ENCODE peak calls at places on chromosomes 13 and 19, in nine cellular contexts. K is transverse colon, O is H1, G is HCT116, F is Panc1, Q is GM23338, Y is stomach, T is suprapubic skin, M is HL-60. E is an unnamed sample.

GRCh38 chr19:41321600-41322270 is 11.8 kb downstream of the CCDC97 start:
- DNase-seq in Y (no peak), Q (peak), O (peak), M (no peak), F (no peak), T (no peak), G (no peak), K (peak), E (no peak)

GRCh38 chr19:35051796-35052195 is 10.3 kb downstream of the HPN start:
- DNase-seq in O (no peak), K (no peak), G (no peak), Q (no peak), F (no peak), T (no peak), Y (no peak), M (no peak), E (no peak)

GRCh38 chr13:95745289-95745688 is 68.3 kb downstream of the DNAJC3 start:
- DNase-seq in G (no peak), Q (peak), K (no peak), F (no peak), T (no peak), O (peak), M (no peak), Y (no peak), E (no peak)

GRCh38 chr13:103315701-103316100 is 249.5 kb upstream of the SLC10A2 start:
- DNase-seq in Y (no peak), O (no peak), T (no peak), G (no peak), F (no peak), Q (no peak), K (no peak), M (no peak), E (no peak)

GRCh38 chr13:111211789-111212516 is 96.8 kb downstream of the ARHGEF7 start:
- DNase-seq in O (peak), M (no peak), Y (no peak), G (no peak), Q (peak), T (no peak), F (no peak), K (no peak), E (no peak)

GRCh38 chr19:33514885-33515485 is 6.6 kb downstream of the PEPD start:
- DNase-seq in T (no peak), O (no peak), Y (no peak), G (no peak), M (no peak), F (no peak), Q (no peak), K (peak), E (no peak)

GRCh38 chr19:29804493-29804892 is 7.3 kb upstream of the CCNE1 start:
- DNase-seq in O (no peak), K (no peak), Q (no peak), T (no peak), G (no peak), Y (no peak), F (no peak), M (no peak), E (no peak)

GRCh38 chr19:29537601-29538000 is 11.8 kb downstream of the VSTM2B start:
- DNase-seq in Y (peak), O (no peak), G (no peak), T (peak), Q (no peak), M (no peak), F (no peak), K (no peak), E (peak)

GRCh38 chr19:5206751-5207075 is 133.9 kb downstream of the PTPRS start:
- DNase-seq in O (no peak), M (no peak), T (no peak), F (no peak), K (no peak), G (no peak), Y (no peak), Q (no peak), E (no peak)

GRCh38 chr13:30679483-30680330 is 55.6 kb upstream of the ALOX5AP start:
- DNase-seq in Q (peak), M (no peak), K (no peak), F (peak), Y (no peak), G (no peak), T (no peak), O (no peak), E (no peak)

GRCh38 chr13:52025475-52026245 is 1.2 kb downstream of the UTP14C start:
- DNase-seq in F (no peak), M (no peak), Q (peak), G (no peak), O (no peak), K (no peak), Y (no peak), T (no peak), E (no peak)

GRCh38 chr13:36829753-36830152 is 10.7 kb downstream of the RFXAP start:
- DNase-seq in K (no peak), M (no peak), G (no peak), Y (no peak), T (no peak), F (no peak), O (no peak), Q (no peak), E (no peak)

GRCh38 chr19:10000171-10000826 is 10.0 kb downstream of the COL5A3 start:
- DNase-seq in O (peak), K (peak), M (peak), Q (peak), Y (peak), F (peak), T (no peak), G (peak), E (no peak)

GRCh38 chr13:50127017-50127725 is 111.9 kb downstream of the KCNRG start:
- DNase-seq in T (peak), Q (peak), K (peak), M (no peak), O (no peak), G (no peak), F (no peak), Y (peak), E (peak)

GRCh38 chr13:75467009-75467728 is 14.8 kb downstream of the TBC1D4 start:
- DNase-seq in O (no peak), Q (no peak), F (no peak), T (no peak), G (no peak), Y (no peak), M (no peak), K (no peak), E (no peak)

DNA sequence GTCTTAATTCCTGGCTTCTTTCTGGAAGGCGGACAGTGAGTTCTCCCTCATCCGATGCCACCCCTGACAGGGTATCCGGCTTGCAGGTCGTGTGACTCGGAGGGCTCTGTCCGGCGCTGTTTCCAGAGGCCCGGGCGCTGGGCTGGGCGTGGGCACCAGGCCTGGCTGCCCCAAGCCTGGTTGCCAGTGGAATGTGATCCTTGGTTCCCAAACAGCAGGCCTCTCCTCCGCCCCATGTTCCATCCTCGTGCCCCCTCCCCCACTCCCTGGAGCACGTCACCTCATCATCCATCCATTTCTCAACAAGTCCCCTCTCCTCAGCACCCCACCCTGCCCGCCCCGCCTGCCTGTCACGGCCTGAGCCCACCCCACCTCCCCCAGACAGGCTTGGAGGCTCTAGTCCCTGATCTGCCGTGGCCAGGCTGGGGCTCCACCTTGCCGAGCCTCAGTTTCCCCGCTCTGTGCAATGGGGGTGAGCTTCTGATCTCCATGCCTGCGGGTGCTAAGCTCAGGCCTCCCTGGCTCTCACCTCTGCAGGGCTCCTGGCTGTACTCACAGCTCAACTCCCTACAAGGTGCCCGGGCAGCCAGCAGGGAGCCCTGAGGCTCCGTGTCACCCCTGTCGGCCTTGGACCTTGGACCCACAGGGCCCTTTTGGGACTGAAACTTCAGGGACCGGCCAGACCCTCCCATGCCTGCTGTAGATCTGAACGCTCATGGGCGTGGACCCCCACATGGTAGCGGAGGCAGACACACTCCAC is 2.3 kb downstream of the TBXA2R start:
- DNase-seq in K (no peak), O (no peak), T (no peak), Y (no peak), F (no peak), M (no peak), Q (no peak), G (no peak), E (no peak)
- TF ChIP-seq POLR2AphosphoS5 in K (no peak), O (no peak), T (no peak), Y (no peak), F (no peak), M (no peak), Q (no peak), G (no peak), E (no peak)

GRCh38 chr19:37933965-37934364 is 27.0 kb downstream of the SIPA1L3 start:
- DNase-seq in G (no peak), F (no peak), T (no peak), K (no peak), Y (peak), O (no peak), M (no peak), Q (no peak), E (no peak)
- H3K27ac ChIP-seq in G (peak), F (peak), T (peak), K (peak), Y (peak), O (no peak), M (no peak), Q (peak), E (peak)

GRCh38 chr19:3479177-3479818 is 1.0 kb downstream of the SMIM24 start:
- DNase-seq in T (no peak), Y (peak), O (no peak), K (peak), M (no peak), G (peak), Q (peak), F (no peak), E (no peak)
- H3K4me3 ChIP-seq in T (no peak), Y (no peak), O (peak), K (no peak), M (no peak), G (no peak), Q (peak), F (no peak), E (no peak)

DNA sequence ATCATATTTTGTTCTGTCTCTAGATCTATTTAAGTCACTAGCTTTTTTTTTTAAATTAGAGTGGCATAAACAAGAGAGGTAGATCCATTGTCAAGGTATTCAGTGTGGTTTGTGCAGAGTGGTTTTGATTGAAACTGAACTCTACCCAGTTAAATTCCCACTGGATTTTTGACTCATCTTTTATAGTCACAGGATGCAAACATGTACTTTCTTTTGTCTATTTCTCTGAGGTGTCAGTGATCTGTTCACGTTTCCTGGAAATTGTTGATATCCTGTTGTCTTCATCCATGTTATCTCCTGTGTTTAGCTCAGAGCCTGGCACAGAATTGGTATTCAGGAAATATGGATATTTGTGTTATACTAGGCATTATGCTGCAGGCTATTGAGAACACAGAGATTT is 119.7 kb downstream of the PCCA start:
- DNase-seq in O (no peak), G (no peak), T (no peak), F (no peak), Y (no peak), K (no peak), M (no peak), Q (no peak), E (no peak)
- TF ChIP-seq POLR2AphosphoS5 in O (no peak), G (no peak), T (no peak), F (no peak), Y (no peak), K (no peak), M (no peak), Q (no peak), E (no peak)

GRCh38 chr19:38975214-38975860 is at the start of gene FBXO17:
- DNase-seq in Y (peak), O (no peak), Q (peak), M (no peak), G (no peak), F (peak), T (peak), K (peak), E (peak)
- H3K27ac ChIP-seq in Y (peak), O (peak), Q (peak), M (no peak), G (peak), F (peak), T (peak), K (peak), E (peak)

GRCh38 chr13:45773944-45774343 is 71.8 kb downstream of the CBY2 start:
- DNase-seq in T (no peak), Q (no peak), O (no peak), Y (no peak), F (no peak), M (no peak), K (no peak), G (no peak), E (no peak)
- H3K4me3 ChIP-seq in T (no peak), Q (no peak), O (no peak), Y (no peak), F (no peak), M (no peak), K (no peak), G (no peak), E (no peak)

DNA sequence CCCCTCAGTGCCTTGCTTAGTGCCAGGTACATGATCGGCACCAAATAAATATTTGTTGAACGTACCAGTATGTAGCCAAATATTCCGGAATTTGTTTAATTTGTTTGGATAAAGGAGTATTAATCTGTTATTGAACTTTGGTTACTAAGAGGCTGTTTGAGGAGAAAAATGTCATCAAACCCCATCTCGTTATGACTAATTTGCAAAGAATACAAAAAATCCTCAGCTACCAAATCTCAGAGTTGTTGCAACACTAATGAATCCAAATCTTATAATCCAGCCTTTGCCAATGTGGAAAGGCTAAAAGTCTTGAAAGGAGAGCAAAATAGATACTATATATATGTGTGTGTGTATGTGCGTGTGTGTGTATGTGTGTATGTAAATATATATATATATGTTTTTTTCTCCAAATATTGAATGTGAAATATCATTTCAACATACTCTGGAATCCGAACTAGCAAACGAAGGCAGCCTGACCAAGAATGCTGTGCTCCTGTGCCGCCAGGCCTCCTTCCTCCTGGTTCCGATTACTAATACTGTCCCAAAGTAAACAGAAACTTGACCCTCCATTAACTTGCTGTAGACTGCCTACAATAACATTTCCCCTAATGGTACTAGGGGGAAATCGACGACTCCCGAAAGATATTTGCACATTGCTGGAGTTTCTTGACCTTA is 79.6 kb downstream of the KLF5 start:
- DNase-seq in G (no peak), O (no peak), Y (peak), F (no peak), T (no peak), M (no peak), Q (peak), K (no peak), E (no peak)
- TF ChIP-seq POLR2AphosphoS5 in G (no peak), O (no peak), Y (no peak), F (no peak), T (no peak), M (no peak), Q (no peak), K (no peak), E (no peak)

DNA sequence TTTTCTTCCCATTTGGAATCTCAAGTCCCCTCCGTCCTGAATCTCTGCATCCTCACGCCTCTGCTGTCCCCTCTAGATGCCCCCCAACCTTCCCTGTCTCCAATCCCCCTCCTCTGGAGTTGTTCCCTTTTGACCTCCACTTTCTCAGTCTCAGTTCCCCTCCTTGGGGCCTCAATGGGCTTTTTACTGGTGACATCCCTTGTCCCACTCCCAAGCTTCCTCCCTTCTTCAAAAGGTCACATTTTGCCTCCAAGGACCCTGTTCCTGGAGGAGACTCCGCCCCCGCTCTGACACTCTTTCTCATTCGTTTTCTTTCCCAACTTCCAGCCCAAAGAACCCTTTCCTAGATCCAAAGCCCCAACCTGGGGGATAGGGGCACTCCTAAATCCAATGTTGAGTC is 1.0 kb downstream of the AP2S1 start:
- DNase-seq in Y (no peak), M (no peak), K (no peak), Q (peak), G (no peak), T (no peak), F (no peak), O (no peak), E (peak)
- H3K27ac ChIP-seq in Y (peak), M (peak), K (peak), Q (peak), G (peak), T (peak), F (peak), O (peak), E (peak)

GRCh38 chr13:99055286-99056073 is 77.6 kb upstream of the DOCK9 start:
- DNase-seq in K (no peak), Y (no peak), Q (peak), G (no peak), T (no peak), F (no peak), M (no peak), O (no peak), E (no peak)

GRCh38 chr13:99051768-99052455 is 74.0 kb upstream of the DOCK9 start:
- DNase-seq in Y (no peak), O (no peak), K (no peak), F (no peak), Q (no peak), G (no peak), T (no peak), M (no peak), E (no peak)

GRCh38 chr13:99053636-99054233 is 75.9 kb upstream of the DOCK9 start:
- DNase-seq in Y (no peak), G (no peak), M (no peak), O (no peak), Q (no peak), K (no peak), F (no peak), T (no peak), E (no peak)

GRCh38 chr13:99046851-99047250 is 69.0 kb upstream of the DOCK9 start:
- DNase-seq in Y (no peak), O (no peak), Q (no peak), G (no peak), K (no peak), M (no peak), T (no peak), F (no peak), E (no peak)

DNA sequence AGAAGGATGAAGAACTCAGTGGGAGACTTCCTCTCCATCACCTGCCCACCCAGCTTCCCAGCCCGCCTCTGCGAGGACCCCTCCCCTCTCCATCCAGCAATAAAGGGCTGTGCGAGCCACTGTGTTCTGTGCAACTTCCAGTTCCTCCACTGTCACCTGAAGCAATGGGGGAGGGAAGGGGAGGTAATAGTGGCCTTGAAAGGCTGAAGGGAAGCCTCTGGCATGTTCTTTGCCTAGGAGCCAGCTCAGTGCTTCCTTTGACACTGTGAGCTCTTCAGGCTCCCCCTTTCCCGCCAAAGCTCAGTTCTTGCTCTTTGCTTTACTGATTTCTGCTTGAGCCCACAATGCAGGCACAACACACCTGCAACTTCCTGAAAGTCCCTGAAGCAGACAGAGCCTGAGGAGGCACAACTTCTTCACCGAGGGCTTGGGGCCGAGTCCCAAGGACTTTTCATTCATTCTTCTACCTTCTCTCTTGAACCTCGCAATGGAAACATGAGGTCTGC is 73.2 kb upstream of the DOCK9 start:
- DNase-seq in Q (peak), M (no peak), K (no peak), G (no peak), F (no peak), T (no peak), Y (no peak), O (no peak), E (no peak)
- H3K4me3 ChIP-seq in Q (no peak), M (no peak), K (no peak), G (no peak), F (no peak), T (no peak), Y (no peak), O (no peak), E (no peak)

E was measured in breast epithelium.